ENCODE peak calls at places on chromosome 12, in ten cellular contexts. P is suprapubic skin, X is breast epithelium, M is ovary, U is stomach, R is body of pancreas, E is esophagus squamous epithelium, O is sigmoid colon, D is GM12878, C is endothelial cell of umbilical vein. N is an unnamed sample.

GRCh38 chr12:3336606-3337311 is 154.2 kb upstream of the PRMT8 start:
- DNase-seq in P (no peak), X (peak; percentile 79), M (no peak), U (peak; percentile 34), R (no peak), E (no peak), O (peak; percentile 79), D (no peak), C (no peak), N (no peak)

GRCh38 chr12:45305904-45306303 is 90.0 kb downstream of the ANO6 start:
- DNase-seq in P (no peak), X (peak; percentile 29), M (no peak), U (no peak), R (no peak), E (no peak), O (no peak), D (no peak), C (no peak), N (no peak)

GRCh38 chr12:25072901-25073645 is 121.9 kb downstream of the DNAI7 start:
- DNase-seq in P (no peak), X (no peak), M (no peak), U (no peak), R (no peak), E (no peak), O (no peak), D (no peak), C (no peak), N (no peak)

GRCh38 chr12:24393105-24393504 is 443.6 kb upstream of the SOX5 start:
- DNase-seq in P (no peak), X (no peak), M (no peak), U (no peak), R (no peak), E (no peak), O (no peak), D (no peak), C (no peak), N (no peak)

GRCh38 chr12:89529738-89530137 is 3.9 kb upstream of the POC1B start:
- DNase-seq in P (no peak), X (no peak), M (no peak), U (no peak), R (no peak), E (no peak), O (no peak), D (peak; percentile 13), C (peak; percentile 73), N (no peak)

GRCh38 chr12:585062-586061 is 77.9 kb downstream of the NINJ2 start:
- DNase-seq in P (no peak), X (no peak), M (no peak), U (no peak), R (no peak), E (no peak), O (peak; percentile 33), D (no peak), C (no peak), N (peak; percentile 83)

GRCh38 chr12:2832550-2833127 is 2.2 kb downstream of the NRIP2 start:
- DNase-seq in P (no peak), X (no peak), M (no peak), U (no peak), R (no peak), E (no peak), O (no peak), D (no peak), C (no peak), N (no peak)

GRCh38 chr12:94571556-94571955 is 78.8 kb downstream of the TMCC3 start:
- DNase-seq in P (no peak), X (no peak), M (peak; percentile 66), U (peak; percentile 65), R (peak; percentile 55), E (no peak), O (no peak), D (no peak), C (peak; percentile 94), N (peak; percentile 91)

GRCh38 chr12:68495666-68496065 is 115.0 kb upstream of the RAP1B start:
- DNase-seq in P (no peak), X (no peak), M (no peak), U (no peak), R (no peak), E (no peak), O (no peak), D (no peak), C (peak; percentile 73), N (no peak)

GRCh38 chr12:29519585-29520182 is 22.2 kb upstream of the OVCH1 start:
- DNase-seq in P (no peak), X (no peak), M (no peak), U (no peak), R (no peak), E (no peak), O (no peak), D (no peak), C (peak; percentile 75), N (no peak)

DNA sequence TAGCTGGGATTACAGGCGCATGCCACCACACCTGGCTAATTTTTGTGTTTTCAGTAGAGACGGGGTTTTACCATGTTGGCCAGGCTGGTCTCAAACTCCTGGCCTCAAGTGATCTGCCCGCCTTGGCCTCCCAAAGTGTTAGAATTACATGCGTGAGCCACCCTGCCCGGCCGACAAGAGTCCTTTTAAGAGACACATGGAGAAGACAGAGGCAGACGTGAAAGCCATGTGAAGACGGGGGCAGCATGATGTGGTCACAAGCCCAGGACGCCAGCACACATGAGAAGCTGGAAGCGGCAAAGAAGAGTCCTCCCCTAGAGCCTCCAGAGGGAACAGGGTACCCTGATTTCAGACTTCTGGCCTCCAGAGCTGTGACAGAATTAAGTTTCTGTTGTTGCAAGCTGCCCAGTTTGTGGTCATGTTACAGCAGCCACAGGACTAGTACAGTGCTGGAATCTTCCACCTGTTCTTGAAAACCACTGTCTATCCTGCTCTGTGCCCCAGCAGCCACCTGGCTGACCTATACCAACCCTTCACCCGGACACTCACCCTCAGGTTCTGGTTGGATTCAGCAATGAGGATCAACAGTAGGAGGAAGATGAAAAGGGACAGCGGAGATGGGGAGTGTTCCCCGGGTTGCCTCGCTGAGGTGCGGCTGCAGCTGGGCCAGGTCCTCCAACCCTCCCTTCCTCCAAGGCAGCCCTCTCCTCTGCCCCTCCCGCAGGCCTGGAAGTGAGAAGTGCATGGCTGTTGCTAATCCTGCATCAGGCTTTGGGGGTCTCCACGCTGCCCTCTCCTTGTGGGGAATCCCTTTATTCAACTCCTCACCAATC is 16.9 kb downstream of the VPS37B start:
- DNase-seq in P (no peak), X (no peak), M (no peak), U (peak; percentile 24), R (no peak), E (no peak), O (no peak), D (no peak), C (no peak), N (no peak)
- TF ChIP-seq POLR2A in P (no peak), X (no peak), M (no peak), U (no peak), R (no peak), E (no peak), O (no peak), D (no peak), C (no peak), N (no peak)

GRCh38 chr12:49966511-49967041 is 4.9 kb downstream of the AQP5 start:
- DNase-seq in P (no peak), X (no peak), M (no peak), U (no peak), R (no peak), E (no peak), O (no peak), D (no peak), C (no peak), N (no peak)

GRCh38 chr12:49964849-49965624 is 3.4 kb downstream of the AQP5 start:
- DNase-seq in P (no peak), X (no peak), M (no peak), U (no peak), R (no peak), E (no peak), O (no peak), D (no peak), C (no peak), N (no peak)

GRCh38 chr12:49967042-49967776 is 5.5 kb downstream of the AQP5 start:
- DNase-seq in P (peak; percentile 94), X (peak; percentile 71), M (peak; percentile 80), U (peak; percentile 95), R (peak; percentile 90), E (peak; percentile 18), O (peak; percentile 96), D (peak; percentile 15), C (peak; percentile 79), N (peak; percentile 93)

GRCh38 chr12:49963976-49964815 is 2.5 kb downstream of the AQP5 start:
- DNase-seq in P (no peak), X (no peak), M (no peak), U (no peak), R (no peak), E (no peak), O (no peak), D (no peak), C (no peak), N (peak; percentile 44)

GRCh38 chr12:49965836-49966235 is 4.2 kb downstream of the AQP5 start:
- DNase-seq in P (no peak), X (no peak), M (no peak), U (no peak), R (no peak), E (no peak), O (no peak), D (no peak), C (no peak), N (no peak)
- H3K4me1 ChIP-seq in P (peaks cover 27% of the 10 kb centered on the region), X (peaks cover 8% of the 10 kb centered on the region), M (peaks cover 9% of the 10 kb centered on the region), U (peaks cover 40% of the 10 kb centered on the region), R (peaks cover 39% of the 10 kb centered on the region), E (peaks cover 49% of the 10 kb centered on the region), O (peaks cover 19% of the 10 kb centered on the region), D (peaks cover 8% of the 10 kb centered on the region), C (peaks cover 12% of the 10 kb centered on the region), N (peaks cover 6% of the 10 kb centered on the region)

GRCh38 chr12:50084775-50085614 is at the start of gene SMARCD1:
- DNase-seq in P (peak; percentile 95), X (peak; percentile 87), M (peak; percentile 91), U (peak; percentile 89), R (peak; percentile 91), E (peak; percentile 39), O (peak; percentile 96), D (peak; percentile 66), C (peak; percentile 92), N (peak; percentile 95)
- TF ChIP-seq POLR2A in P (no peak), X (no peak), M (no peak), U (no peak), R (peak; percentile 59), E (no peak), O (no peak), D (peak; percentile 78), C (no peak), N (peak; percentile 34)

GRCh38 chr12:75481774-75482173 is 1.2 kb downstream of the GLIPR1 start:
- DNase-seq in P (no peak), X (no peak), M (no peak), U (no peak), R (no peak), E (no peak), O (no peak), D (no peak), C (no peak), N (no peak)

GRCh38 chr12:75480469-75480949 is at the start of gene GLIPR1:
- DNase-seq in P (peak; percentile 83), X (peak; percentile 78), M (peak; percentile 70), U (peak; percentile 57), R (peak; percentile 61), E (peak; percentile 15), O (peak; percentile 92), D (peak; percentile 72), C (peak; percentile 93), N (peak; percentile 50)

GRCh38 chr12:75482636-75483035 is 2.1 kb downstream of the GLIPR1 start:
- DNase-seq in P (no peak), X (no peak), M (no peak), U (no peak), R (no peak), E (no peak), O (no peak), D (no peak), C (no peak), N (no peak)

GRCh38 chr12:75481013-75481705 is 604 bp downstream of the GLIPR1 start:
- DNase-seq in P (no peak), X (no peak), M (no peak), U (no peak), R (no peak), E (no peak), O (no peak), D (no peak), C (peak; percentile 53), N (no peak)

GRCh38 chr12:75483411-75483810 is 2.9 kb downstream of the GLIPR1 start:
- DNase-seq in P (no peak), X (no peak), M (no peak), U (no peak), R (no peak), E (no peak), O (no peak), D (no peak), C (no peak), N (no peak)
- H3K4me1 ChIP-seq in P (peaks cover 9% of the 10 kb centered on the region), X (no peaks in the 10 kb centered on the region), M (peaks cover 5% of the 10 kb centered on the region), U (peaks cover 43% of the 10 kb centered on the region), R (no peaks in the 10 kb centered on the region), E (peaks cover 34% of the 10 kb centered on the region), O (peaks cover 59% of the 10 kb centered on the region), D (peaks cover 22% of the 10 kb centered on the region), C (peaks cover 29% of the 10 kb centered on the region), N (no peaks in the 10 kb centered on the region)